ENCODE peak calls at places on chromosomes 11 and 22, in four cellular contexts. One of them, this sample, is unnamed.

GRCh38 chr11:11640996-11641395 is 19.2 kb upstream of the GALNT18 start:
- DNase-seq in PC-9: no peak
- DNase-seq in neural progenitor cell: no peak
- DNase-seq in upper lobe of right lung: no peak
- DNase-seq in this sample: no peak

GRCh38 chr11:129115652-129116585 is 76.2 kb downstream of the ARHGAP32 start:
- DNase-seq in neural progenitor cell: no peak
- DNase-seq in PC-9: peak
- DNase-seq in upper lobe of right lung: no peak
- DNase-seq in this sample: peak

GRCh38 chr11:6362185-6362867 is 27.9 kb upstream of the SMPD1 start:
- DNase-seq in neural progenitor cell: no peak
- DNase-seq in PC-9: no peak
- DNase-seq in upper lobe of right lung: peak
- DNase-seq in this sample: no peak

GRCh38 chr11:44833869-44834452 is 107.2 kb downstream of the TSPAN18 start:
- DNase-seq in PC-9: peak
- DNase-seq in neural progenitor cell: peak
- DNase-seq in upper lobe of right lung: no peak
- DNase-seq in this sample: no peak

GRCh38 chr11:92765965-92766371 is 203.5 kb upstream of the MTNR1B start:
- DNase-seq in neural progenitor cell: peak
- DNase-seq in upper lobe of right lung: no peak
- DNase-seq in PC-9: no peak
- DNase-seq in this sample: peak

GRCh38 chr22:22887621-22888503 is at the start of gene IGLL5:
- DNase-seq in PC-9: no peak
- DNase-seq in neural progenitor cell: no peak
- DNase-seq in upper lobe of right lung: no peak
- DNase-seq in this sample: no peak

GRCh38 chr22:37633082-37633692 is 6.3 kb upstream of the SH3BP1 start:
- DNase-seq in neural progenitor cell: no peak
- DNase-seq in PC-9: no peak
- DNase-seq in upper lobe of right lung: no peak
- DNase-seq in this sample: no peak

GRCh38 chr22:30701872-30702271 is 7.2 kb downstream of the OSBP2 start:
- DNase-seq in neural progenitor cell: no peak
- DNase-seq in upper lobe of right lung: no peak
- DNase-seq in PC-9: no peak
- DNase-seq in this sample: no peak

GRCh38 chr11:120090411-120090810 is 47.5 kb downstream of the TRIM29 start:
- DNase-seq in neural progenitor cell: no peak
- DNase-seq in upper lobe of right lung: peak
- DNase-seq in PC-9: no peak
- DNase-seq in this sample: no peak

GRCh38 chr22:25364281-25364680 is 144.8 kb downstream of the CRYBB2 start:
- DNase-seq in upper lobe of right lung: peak
- DNase-seq in PC-9: no peak
- DNase-seq in neural progenitor cell: no peak
- DNase-seq in this sample: no peak

GRCh38 chr11:2881974-2882362 is 3.6 kb downstream of the CDKN1C start:
- DNase-seq in PC-9: no peak
- DNase-seq in upper lobe of right lung: no peak
- DNase-seq in neural progenitor cell: no peak
- DNase-seq in this sample: no peak

GRCh38 chr11:45751430-45751829 is 53.5 kb upstream of the SLC35C1 start:
- DNase-seq in neural progenitor cell: peak
- DNase-seq in upper lobe of right lung: no peak
- DNase-seq in PC-9: no peak
- DNase-seq in this sample: no peak

GRCh38 chr11:16080688-16081388 is 275.5 kb downstream of the SOX6 start:
- DNase-seq in neural progenitor cell: no peak
- DNase-seq in PC-9: no peak
- DNase-seq in upper lobe of right lung: no peak
- DNase-seq in this sample: no peak

GRCh38 chr11:70796601-70797000 is 398.3 kb downstream of the CTTN start:
- DNase-seq in upper lobe of right lung: no peak
- DNase-seq in PC-9: no peak
- DNase-seq in neural progenitor cell: peak
- DNase-seq in this sample: no peak

GRCh38 chr11:57800444-57801184 is 39.0 kb downstream of the CTNND1 start:
- DNase-seq in PC-9: peak
- DNase-seq in neural progenitor cell: peak
- DNase-seq in upper lobe of right lung: no peak
- DNase-seq in this sample: peak

GRCh38 chr11:123799438-123799837 is 6.7 kb downstream of the OR6M1 start:
- DNase-seq in upper lobe of right lung: no peak
- DNase-seq in PC-9: no peak
- DNase-seq in neural progenitor cell: no peak
- DNase-seq in this sample: no peak

GRCh38 chr11:7077101-7077500 is 11.7 kb upstream of the RBMXL2 start:
- DNase-seq in PC-9: no peak
- DNase-seq in neural progenitor cell: peak
- DNase-seq in upper lobe of right lung: no peak
- DNase-seq in this sample: no peak

GRCh38 chr11:122817121-122817520 is 21.2 kb upstream of the CRTAM start:
- DNase-seq in upper lobe of right lung: no peak
- DNase-seq in neural progenitor cell: no peak
- DNase-seq in PC-9: peak
- DNase-seq in this sample: no peak

GRCh38 chr22:22587577-22588188 is 28.6 kb upstream of the PRAME start:
- DNase-seq in upper lobe of right lung: no peak
- DNase-seq in PC-9: no peak
- DNase-seq in neural progenitor cell: no peak
- DNase-seq in this sample: no peak

GRCh38 chr11:46382644-46383403 is 1.4 kb downstream of the MDK start:
- DNase-seq in neural progenitor cell: peak
- DNase-seq in PC-9: peak
- DNase-seq in upper lobe of right lung: no peak
- DNase-seq in this sample: no peak

GRCh38 chr11:123060265-123061000 is 1.5 kb downstream of the HSPA8 start:
- DNase-seq in PC-9: no peak
- DNase-seq in upper lobe of right lung: no peak
- DNase-seq in neural progenitor cell: no peak
- DNase-seq in this sample: no peak

GRCh38 chr22:47587861-47588582 is 825.6 kb downstream of the TBC1D22A start:
- DNase-seq in upper lobe of right lung: peak
- DNase-seq in PC-9: no peak
- DNase-seq in neural progenitor cell: no peak
- DNase-seq in this sample: no peak

GRCh38 chr22:33427461-33427860 is 369.3 kb upstream of the SYN3 start:
- DNase-seq in PC-9: no peak
- DNase-seq in upper lobe of right lung: no peak
- DNase-seq in neural progenitor cell: no peak
- DNase-seq in this sample: no peak

GRCh38 chr11:126113515-126113957 is 50.9 kb upstream of the CDON start:
- DNase-seq in upper lobe of right lung: peak
- DNase-seq in PC-9: peak
- DNase-seq in neural progenitor cell: peak
- DNase-seq in this sample: peak

GRCh38 chr22:17130199-17130598 is 9.0 kb upstream of the TMEM121B start:
- DNase-seq in upper lobe of right lung: no peak
- DNase-seq in PC-9: no peak
- DNase-seq in neural progenitor cell: no peak
- DNase-seq in this sample: no peak

DNA sequence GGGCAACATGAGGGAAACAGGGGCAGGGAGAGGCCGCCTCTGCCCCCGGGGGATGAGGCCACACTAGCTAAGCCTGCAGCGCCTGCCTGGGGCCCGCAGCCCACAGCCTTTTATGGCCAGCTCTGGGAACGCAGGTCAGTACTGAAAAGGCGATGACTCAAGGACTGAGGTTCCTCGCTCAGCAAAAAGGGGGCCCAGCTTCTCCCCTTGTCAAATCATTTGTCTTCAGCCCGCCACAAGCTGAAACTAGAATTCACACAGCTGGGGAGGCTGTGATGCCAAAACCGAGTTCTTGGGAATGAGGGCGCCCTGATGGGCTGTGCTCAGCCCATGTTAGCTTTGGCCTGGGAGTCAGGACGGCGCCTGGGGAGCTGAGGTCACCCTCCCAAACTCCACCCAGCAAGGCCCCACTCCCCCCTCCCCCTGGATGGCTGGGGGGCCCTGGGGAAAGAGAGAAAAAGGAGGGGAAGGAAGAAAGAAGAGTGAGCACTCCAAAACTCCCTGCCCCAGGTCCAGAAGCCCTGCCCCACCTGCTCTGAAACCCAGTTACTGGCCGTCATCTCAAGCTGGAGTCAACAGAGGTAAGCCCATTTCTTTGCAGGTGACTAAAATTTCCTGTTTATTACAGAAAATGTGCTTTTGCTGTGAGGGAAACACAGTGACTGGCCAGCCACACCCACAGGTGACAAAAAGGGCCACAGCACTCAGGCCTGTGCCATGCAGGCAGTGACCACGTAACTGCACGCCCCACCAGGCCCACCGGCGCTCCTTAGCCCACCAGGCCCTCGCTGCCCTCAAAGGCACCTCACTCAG is 13.7 kb downstream of the EHD1 start:
- DNase-seq in PC-9: no peak
- DNase-seq in upper lobe of right lung: no peak
- DNase-seq in neural progenitor cell: peak
- DNase-seq in this sample: no peak
- H3K4me3 ChIP-seq in PC-9: no peak
- H3K4me3 ChIP-seq in upper lobe of right lung: peak
- H3K4me3 ChIP-seq in neural progenitor cell: no peak
- H3K4me3 ChIP-seq in this sample: no peak

DNA sequence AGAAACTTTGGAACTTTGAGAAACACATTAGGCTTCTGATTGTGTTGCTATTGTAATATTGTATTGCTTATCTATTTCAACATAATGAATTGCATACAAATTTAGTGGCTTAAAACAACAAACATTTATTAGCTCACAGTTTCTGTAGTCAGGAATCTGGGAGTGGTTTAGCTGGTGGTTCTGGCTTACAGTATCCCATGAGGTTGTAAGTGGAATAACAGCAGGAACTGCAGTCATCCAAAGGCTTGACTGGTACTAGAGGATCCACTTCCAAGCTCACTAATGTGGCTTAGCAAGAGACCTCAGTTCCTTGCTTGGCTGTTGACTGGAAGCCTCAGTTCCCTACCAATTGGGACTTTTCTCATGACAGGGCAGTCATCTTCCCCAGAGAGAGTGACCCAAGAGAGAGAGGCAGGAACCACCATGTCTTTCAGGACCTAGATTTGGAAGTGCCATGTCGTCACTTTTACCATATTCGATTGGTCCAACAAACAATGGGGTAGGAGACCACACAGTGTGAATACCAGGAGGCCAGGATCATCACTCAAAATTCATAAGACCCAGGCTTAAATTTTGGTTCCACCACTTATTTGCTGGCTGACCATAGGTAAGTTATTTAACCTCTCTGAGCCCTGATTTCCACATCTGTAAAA is 27.1 kb upstream of the RASSF10 start:
- DNase-seq in upper lobe of right lung: no peak
- DNase-seq in PC-9: peak
- DNase-seq in neural progenitor cell: no peak
- DNase-seq in this sample: no peak
- TF ChIP-seq CTCF in upper lobe of right lung: no peak
- TF ChIP-seq CTCF in PC-9: no peak
- TF ChIP-seq CTCF in neural progenitor cell: no peak
- TF ChIP-seq CTCF in this sample: no peak

GRCh38 chr22:28316014-28316413 is 363.6 kb downstream of the TTC28 start:
- DNase-seq in neural progenitor cell: no peak
- DNase-seq in PC-9: peak
- DNase-seq in upper lobe of right lung: no peak
- DNase-seq in this sample: no peak
- H3K4me3 ChIP-seq in neural progenitor cell: no peak
- H3K4me3 ChIP-seq in PC-9: no peak
- H3K4me3 ChIP-seq in upper lobe of right lung: no peak
- H3K4me3 ChIP-seq in this sample: no peak

GRCh38 chr11:96424693-96425092 is 34.9 kb downstream of the JRKL start:
- DNase-seq in neural progenitor cell: no peak
- DNase-seq in upper lobe of right lung: no peak
- DNase-seq in PC-9: peak
- DNase-seq in this sample: no peak

GRCh38 chr11:96430668-96431067 is 40.9 kb downstream of the JRKL start:
- DNase-seq in PC-9: no peak
- DNase-seq in upper lobe of right lung: no peak
- DNase-seq in neural progenitor cell: no peak
- DNase-seq in this sample: no peak

GRCh38 chr11:96426356-96427103 is 36.7 kb downstream of the JRKL start:
- DNase-seq in neural progenitor cell: peak
- DNase-seq in PC-9: peak
- DNase-seq in upper lobe of right lung: no peak
- DNase-seq in this sample: no peak
- TF ChIP-seq CTCF in neural progenitor cell: peak
- TF ChIP-seq CTCF in PC-9: peak
- TF ChIP-seq CTCF in upper lobe of right lung: peak
- TF ChIP-seq CTCF in this sample: peak